ENCODE peak calls at places on chromosome 14, in seven cellular contexts. V, X, K, W, O, Y and I are unnamed samples.

GRCh38 chr14:83425138-83425537 is 1891.5 kb upstream of the SEL1L start:
- DNase-seq in V (peak), X (no peak), K (no peak), W (no peak), O (no peak), Y (no peak), I (no peak)

GRCh38 chr14:73251516-73252215 is 14.4 kb downstream of the PAPLN start:
- DNase-seq in V (no peak), X (no peak), K (peak), W (no peak), O (no peak), Y (no peak), I (no peak)

GRCh38 chr14:36057452-36058142 is 118.9 kb downstream of the PTCSC3 start:
- DNase-seq in V (no peak), X (no peak), K (no peak), W (no peak), O (peak), Y (no peak), I (no peak)

GRCh38 chr14:30748343-30748742 is 126.0 kb upstream of the COCH start:
- DNase-seq in V (no peak), X (no peak), K (no peak), W (no peak), O (no peak), Y (no peak), I (no peak)

GRCh38 chr14:105067140-105067968 is 2.1 kb upstream of the GPR132 start:
- DNase-seq in V (no peak), X (no peak), K (no peak), W (peak), O (peak), Y (peak), I (peak)

GRCh38 chr14:70237710-70238109 is 49.0 kb upstream of the SLC8A3 start:
- DNase-seq in V (no peak), X (no peak), K (no peak), W (no peak), O (no peak), Y (no peak), I (no peak)

GRCh38 chr14:53663709-53664108 is 292.9 kb downstream of the BMP4 start:
- DNase-seq in V (peak), X (no peak), K (no peak), W (no peak), O (peak), Y (no peak), I (no peak)

GRCh38 chr14:63542231-63542999 is 762 bp downstream of the PPP2R5E start:
- DNase-seq in V (no peak), X (no peak), K (no peak), W (no peak), O (peak), Y (peak), I (no peak)

GRCh38 chr14:31465113-31465512 is 7.8 kb upstream of the DTD2 start:
- DNase-seq in V (peak), X (peak), K (no peak), W (no peak), O (no peak), Y (no peak), I (no peak)

GRCh38 chr14:105070760-105071137 is 5.5 kb upstream of the GPR132 start:
- DNase-seq in V (no peak), X (no peak), K (no peak), W (no peak), O (peak), Y (no peak), I (peak)

GRCh38 chr14:101770183-101770582 is 8.7 kb downstream of the PPP2R5C start:
- DNase-seq in V (no peak), X (no peak), K (no peak), W (no peak), O (no peak), Y (no peak), I (no peak)

GRCh38 chr14:57699947-57700346 is 165.9 kb downstream of the SLC35F4 start:
- DNase-seq in V (no peak), X (no peak), K (no peak), W (no peak), O (no peak), Y (no peak), I (no peak)

GRCh38 chr14:50783542-50783941 is 47.4 kb downstream of the NIN start:
- DNase-seq in V (no peak), X (no peak), K (no peak), W (no peak), O (no peak), Y (no peak), I (no peak)

GRCh38 chr14:64758711-64759554 is 54.7 kb downstream of the PLEKHG3 start:
- DNase-seq in V (peak), X (peak), K (no peak), W (no peak), O (no peak), Y (no peak), I (peak)

GRCh38 chr14:55869397-55870049 is 248.7 kb upstream of the PELI2 start:
- DNase-seq in V (no peak), X (no peak), K (no peak), W (no peak), O (no peak), Y (no peak), I (no peak)

GRCh38 chr14:50786821-50787464 is 44.0 kb downstream of the NIN start:
- DNase-seq in V (no peak), X (no peak), K (no peak), W (no peak), O (no peak), Y (no peak), I (no peak)

GRCh38 chr14:104143071-104143470 is 4.7 kb downstream of the KIF26A start:
- DNase-seq in V (no peak), X (no peak), K (peak), W (no peak), O (no peak), Y (no peak), I (no peak)

GRCh38 chr14:24178399-24179178 is 6.7 kb downstream of the REC8 start:
- DNase-seq in V (no peak), X (no peak), K (no peak), W (no peak), O (no peak), Y (no peak), I (no peak)

GRCh38 chr14:20477211-20477876 is 8.1 kb downstream of the PNP start:
- DNase-seq in V (peak), X (no peak), K (no peak), W (peak), O (no peak), Y (peak), I (no peak)

GRCh38 chr14:98181768-98182167 is 1090.2 kb downstream of the BCL11B start:
- DNase-seq in V (no peak), X (no peak), K (no peak), W (no peak), O (no peak), Y (no peak), I (no peak)

GRCh38 chr14:36818794-36819384 is 157.2 kb downstream of the PAX9 start:
- DNase-seq in V (no peak), X (no peak), K (no peak), W (no peak), O (no peak), Y (no peak), I (no peak)

GRCh38 chr14:68975667-68976066 is 3.4 kb downstream of the ACTN1 start:
- DNase-seq in V (peak), X (no peak), K (peak), W (no peak), O (no peak), Y (no peak), I (peak)

GRCh38 chr14:21107360-21107781 is 6.5 kb downstream of the TMEM253 start:
- DNase-seq in V (peak), X (no peak), K (peak), W (no peak), O (peak), Y (no peak), I (peak)

GRCh38 chr14:43407721-43408120 is 1099.4 kb downstream of the FSCB start:
- DNase-seq in V (no peak), X (no peak), K (no peak), W (no peak), O (no peak), Y (no peak), I (no peak)

GRCh38 chr14:95046711-95047681 is 110.3 kb downstream of the DICER1 start:
- DNase-seq in V (no peak), X (no peak), K (no peak), W (no peak), O (no peak), Y (no peak), I (no peak)

GRCh38 chr14:21267431-21267845 is 1.8 kb downstream of the HNRNPC start:
- DNase-seq in V (no peak), X (no peak), K (no peak), W (no peak), O (no peak), Y (no peak), I (no peak)

GRCh38 chr14:100734031-100734990 is 7.6 kb downstream of the DLK1 start:
- DNase-seq in V (no peak), X (no peak), K (peak), W (no peak), O (no peak), Y (no peak), I (no peak)

GRCh38 chr14:52801014-52801708 is 9.8 kb upstream of the GNPNAT1 start:
- DNase-seq in V (peak), X (peak), K (no peak), W (peak), O (no peak), Y (no peak), I (peak)

GRCh38 chr14:100764716-100765115 is 38.0 kb downstream of the DLK1 start:
- DNase-seq in V (no peak), X (no peak), K (peak), W (no peak), O (no peak), Y (no peak), I (no peak)

GRCh38 chr14:58536975-58537374 is 100.8 kb upstream of the DACT1 start:
- DNase-seq in V (no peak), X (no peak), K (no peak), W (no peak), O (no peak), Y (no peak), I (no peak)

GRCh38 chr14:101010293-101010692 is 106.8 kb upstream of the RTL1 start:
- DNase-seq in V (no peak), X (no peak), K (no peak), W (no peak), O (no peak), Y (no peak), I (no peak)

GRCh38 chr14:60862283-60862682 is 118.6 kb downstream of the TRMT5 start:
- DNase-seq in V (no peak), X (no peak), K (no peak), W (no peak), O (no peak), Y (no peak), I (no peak)

GRCh38 chr14:90384543-90384911 is 12.3 kb upstream of the CALM1 start:
- DNase-seq in V (no peak), X (no peak), K (no peak), W (no peak), O (no peak), Y (no peak), I (no peak)

GRCh38 chr14:93712079-93712837 is 76.0 kb downstream of the PRIMA1 start:
- DNase-seq in V (no peak), X (no peak), K (no peak), W (no peak), O (no peak), Y (no peak), I (no peak)

GRCh38 chr14:99568567-99569560 is 35.1 kb downstream of the CCDC85C start:
- DNase-seq in V (peak), X (no peak), K (no peak), W (no peak), O (no peak), Y (no peak), I (peak)

GRCh38 chr14:89304972-89305703 is 111.9 kb downstream of the FOXN3 start:
- DNase-seq in V (peak), X (no peak), K (no peak), W (no peak), O (no peak), Y (no peak), I (no peak)

GRCh38 chr14:102185360-102185759 is 45.7 kb downstream of the WDR20 start:
- DNase-seq in V (no peak), X (no peak), K (no peak), W (no peak), O (no peak), Y (no peak), I (no peak)

GRCh38 chr14:74663884-74664283 is 49.0 kb downstream of the AREL1 start:
- DNase-seq in V (no peak), X (no peak), K (no peak), W (no peak), O (no peak), Y (no peak), I (no peak)